ENCODE peak calls at places on chromosomes 3 and 15, in five cellular contexts. F is putamen; O is activated naive CD4-positive, alpha-beta T cell treated with anti-CD3 and anti-CD28 coated beads, Interleukin-2, amount 10 ng/mL, durations not matched to agents 7 days and 5 days; H is upper lobe of right lung; M is A549. Z is an unnamed sample.

GRCh38 chr15:77031376-77032050 is 36.6 kb downstream of the PSTPIP1 start:
- DNase-seq in F (no peak), O (peak), H (peak), M (no peak), Z (peak)

GRCh38 chr3:155785662-155786295 is 20.3 kb downstream of the C3orf33 start:
- DNase-seq in F (no peak), O (no peak), H (no peak), M (no peak), Z (no peak)

GRCh38 chr3:55471522-55472280 is 15.4 kb downstream of the WNT5A start:
- DNase-seq in F (no peak), O (no peak), H (no peak), M (no peak), Z (no peak)

GRCh38 chr15:96564546-96564945 is 234.0 kb downstream of the NR2F2 start:
- DNase-seq in F (no peak), O (no peak), H (no peak), M (no peak), Z (no peak)

GRCh38 chr3:150130404-150131100 is 159.9 kb upstream of the PFN2 start:
- DNase-seq in F (no peak), O (no peak), H (no peak), M (no peak), Z (no peak)

GRCh38 chr3:44761347-44762169 is at the start of the genes KIAA1143 and KIF15:
- DNase-seq in F (peak), O (peak), H (peak), M (peak), Z (peak)

GRCh38 chr3:155252535-155252934 is 40.9 kb downstream of the STRIT1 start:
- DNase-seq in F (no peak), O (no peak), H (no peak), M (no peak), Z (no peak)

GRCh38 chr15:51341366-51342248 is at the start of gene GLDN:
- DNase-seq in F (peak), O (no peak), H (peak), M (no peak), Z (no peak)

GRCh38 chr15:28459279-28459678 is 73.5 kb downstream of the GOLGA8G start:
- DNase-seq in F (no peak), O (no peak), H (no peak), M (no peak), Z (no peak)

GRCh38 chr3:177385831-177386301 is 188.6 kb upstream of the TBL1XR1 start:
- DNase-seq in F (no peak), O (no peak), H (no peak), M (no peak), Z (no peak)

GRCh38 chr15:98154863-98155262 is 194.4 kb downstream of the ARRDC4 start:
- DNase-seq in F (no peak), O (no peak), H (no peak), M (no peak), Z (no peak)

GRCh38 chr15:83873966-83874365 is 220.0 kb downstream of the ADAMTSL3 start:
- DNase-seq in F (no peak), O (no peak), H (no peak), M (no peak), Z (no peak)